ENCODE peak calls at places on chromosomes 6 and 20, in seven cellular contexts. M is GM23338, O is HCT116, W is neural progenitor cell, X is SK-N-SH, V is GM23248, K is hepatocyte. H is an unnamed sample.

GRCh38 chr6:21967282-21967681 is 329.6 kb downstream of the PRL start:
- DNase-seq in O (no peak), K (no peak), X (no peak), W (no peak), M (no peak), V (no peak), H (no peak)

GRCh38 chr6:52543729-52544324 is 33.0 kb downstream of the TRAM2 start:
- DNase-seq in V (peak; percentile 65), X (no peak), O (no peak), W (no peak), K (no peak), M (peak; percentile 32), H (no peak)

GRCh38 chr20:49792006-49792405 is 20.6 kb upstream of the SLC9A8 start:
- DNase-seq in W (no peak), M (no peak), X (no peak), K (no peak), V (peak; percentile 31), O (no peak), H (no peak)

GRCh38 chr20:10970109-10970508 is 296.3 kb upstream of the JAG1 start:
- DNase-seq in O (no peak), V (no peak), M (no peak), W (no peak), X (no peak), K (no peak), H (no peak)

GRCh38 chr20:24720957-24721356 is 228.1 kb upstream of the CST7 start:
- DNase-seq in O (no peak), K (no peak), W (no peak), M (no peak), X (no peak), V (no peak), H (no peak)

GRCh38 chr6:167119680-167120556 is 3.0 kb upstream of the CCR6 start:
- DNase-seq in X (no peak), V (no peak), K (no peak), O (no peak), W (no peak), M (no peak), H (peak; percentile 69)

GRCh38 chr6:31958741-31959739 is at the start of the genes NELFE and SKIC2:
- DNase-seq in O (peak; percentile 95), K (peak; percentile 99), W (peak; percentile 99), X (peak; percentile 99), M (peak; percentile 99), V (peak; percentile 100), H (peak; percentile 99)

GRCh38 chr20:408843-409696 is 971 bp downstream of the RBCK1 start:
- DNase-seq in X (no peak), M (no peak), V (peak; percentile 38), W (peak; percentile 16), O (no peak), K (no peak), H (peak; percentile 52)

GRCh38 chr6:100177956-100178355 is 183.9 kb upstream of the MCHR2 start:
- DNase-seq in K (no peak), M (no peak), O (no peak), X (no peak), V (peak; percentile 37), W (no peak), H (no peak)

GRCh38 chr6:56770011-56770520 is 127.4 kb upstream of the DST start:
- DNase-seq in O (no peak), M (no peak), W (no peak), V (peak; percentile 50), X (peak; percentile 9), K (no peak), H (no peak)

GRCh38 chr20:4949833-4950178 is 51.5 kb downstream of the SLC23A2 start:
- DNase-seq in K (peak; percentile 42), W (peak; percentile 51), V (peak; percentile 81), O (no peak), X (peak; percentile 46), M (peak; percentile 62), H (peak; percentile 60)

GRCh38 chr6:72969666-72970065 is 255.6 kb downstream of the KHDC1L start:
- DNase-seq in K (no peak), O (no peak), V (no peak), M (no peak), W (no peak), X (no peak), H (no peak)

GRCh38 chr20:32236048-32236533 is 28.4 kb downstream of the POFUT1 start:
- DNase-seq in W (no peak), O (no peak), X (no peak), M (no peak), K (no peak), V (no peak), H (no peak)
- TF ChIP-seq EZH2phosphoT487 in W (no peak), O (no peak), X (no peak), M (no peak), K (no peak), V (no peak), H (no peak)

DNA sequence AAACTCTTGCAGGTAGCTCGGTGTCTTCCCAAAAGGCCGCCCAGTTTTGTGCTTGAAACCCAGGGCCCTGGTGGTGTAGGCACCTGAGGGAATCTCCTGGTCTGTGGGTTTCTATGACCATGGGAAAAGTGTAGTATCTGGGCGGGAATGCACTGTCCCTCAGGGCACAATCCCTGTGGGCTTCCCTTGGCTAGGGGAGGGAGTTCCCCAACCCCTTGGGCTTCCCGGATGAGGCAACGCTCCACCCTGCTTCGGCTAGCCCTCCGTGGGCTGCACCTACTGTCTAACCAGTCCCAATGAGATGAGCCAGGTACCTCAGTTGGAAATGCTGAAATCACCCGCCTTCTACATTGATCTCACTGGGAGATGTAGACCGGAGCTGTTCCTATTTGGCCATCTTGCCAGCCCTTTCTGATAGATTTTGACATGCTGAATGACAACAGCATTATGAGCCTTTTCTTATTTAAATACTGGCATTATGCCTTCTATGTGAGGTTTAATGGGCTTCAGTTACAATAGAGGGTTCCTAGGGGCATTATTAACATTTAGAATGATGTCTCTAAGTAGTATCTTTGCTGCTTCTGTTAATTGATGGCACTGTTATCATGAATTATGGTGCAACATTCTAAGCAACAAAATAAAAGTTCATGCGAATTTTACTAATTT is 133.7 kb upstream of the FLRT3 start:
- DNase-seq in O (no peak), M (peak; percentile 27), X (no peak), K (no peak), W (peak; percentile 15), V (no peak), H (no peak)
- TF ChIP-seq EZH2phosphoT487 in O (no peak), M (no peak), X (no peak), K (no peak), W (no peak), V (no peak), H (no peak)

GRCh38 chr6:75602897-75603395 is 1.3 kb downstream of the SENP6 start:
- DNase-seq in K (no peak), V (peak; percentile 25), M (no peak), X (no peak), O (no peak), W (no peak), H (no peak)
- TF ChIP-seq EZH2phosphoT487 in K (no peak), V (no peak), M (no peak), X (no peak), O (no peak), W (no peak), H (no peak)

GRCh38 chr6:164345856-164346496 is 931.5 kb downstream of the QKI start:
- DNase-seq in K (no peak), M (peak; percentile 43), X (no peak), V (no peak), O (no peak), W (no peak), H (no peak)
- TF ChIP-seq EZH2phosphoT487 in K (no peak), M (no peak), X (no peak), V (no peak), O (no peak), W (no peak), H (no peak)

GRCh38 chr20:46689082-46689753 is at the start of gene TP53RK:
- DNase-seq in X (peak; percentile 87), M (peak; percentile 100), W (peak; percentile 100), V (peak; percentile 100), K (peak; percentile 99), O (peak; percentile 99), H (peak; percentile 98)

GRCh38 chr20:46690219-46691111 is 1.2 kb upstream of the TP53RK start:
- DNase-seq in O (no peak), X (no peak), K (no peak), V (peak; percentile 64), M (no peak), W (no peak), H (no peak)

GRCh38 chr20:46683939-46684750 is 5.1 kb downstream of the TP53RK start:
- DNase-seq in W (peak; percentile 81), M (peak; percentile 92), V (peak; percentile 85), O (no peak), X (no peak), K (peak; percentile 79), H (no peak)

GRCh38 chr20:46689754-46690085 is 476 bp upstream of the TP53RK start:
- DNase-seq in O (no peak), W (no peak), K (no peak), V (no peak), M (no peak), X (no peak), H (no peak)

DNA sequence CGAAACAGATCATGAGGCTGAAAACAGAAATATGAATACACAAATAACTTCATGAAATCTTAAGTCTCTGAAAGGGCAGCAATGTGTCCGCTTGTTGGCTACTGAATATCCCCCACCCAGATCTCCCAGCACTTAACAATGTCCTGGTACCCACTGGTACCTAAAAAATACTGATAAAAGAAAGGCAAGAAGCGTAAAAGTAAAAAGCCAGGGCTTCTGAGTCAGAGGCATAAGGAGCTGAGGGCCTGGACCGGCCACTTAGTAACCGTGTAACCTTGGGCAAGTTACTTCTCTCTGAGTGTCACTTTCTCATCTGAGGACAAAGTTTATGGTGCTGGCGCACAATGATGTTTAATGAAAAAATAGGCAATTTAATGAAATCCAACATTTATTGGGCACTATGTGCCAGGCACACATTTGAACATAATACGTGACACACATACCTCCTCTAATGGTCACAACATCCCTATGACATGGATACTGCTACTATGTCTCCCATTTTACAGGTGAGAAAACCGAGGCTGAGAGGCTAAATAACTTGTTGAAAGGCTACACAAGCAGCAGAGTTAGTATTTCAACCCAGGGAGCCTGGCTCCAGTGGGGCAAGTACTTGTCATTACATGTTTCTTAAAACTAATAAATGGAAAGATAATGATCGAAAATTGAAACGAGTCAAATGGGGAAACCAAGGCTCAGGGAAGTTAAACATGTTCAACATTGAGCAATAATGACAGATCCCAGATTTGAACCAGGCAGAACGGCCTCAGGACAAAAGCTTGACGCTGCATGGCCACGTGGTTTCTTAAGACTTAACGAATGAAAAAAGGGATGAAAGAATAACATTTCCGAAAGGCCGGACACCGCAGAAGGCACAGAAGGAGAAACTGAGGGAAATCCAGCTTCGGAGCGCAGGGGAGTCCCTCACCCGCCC is 828 bp downstream of the TP53RK start:
- DNase-seq in W (no peak), M (no peak), V (peak; percentile 76), X (no peak), O (no peak), K (peak; percentile 46), H (peak; percentile 9)
- TF ChIP-seq EZH2phosphoT487 in W (no peak), M (no peak), V (no peak), X (no peak), O (no peak), K (no peak), H (no peak)

DNA sequence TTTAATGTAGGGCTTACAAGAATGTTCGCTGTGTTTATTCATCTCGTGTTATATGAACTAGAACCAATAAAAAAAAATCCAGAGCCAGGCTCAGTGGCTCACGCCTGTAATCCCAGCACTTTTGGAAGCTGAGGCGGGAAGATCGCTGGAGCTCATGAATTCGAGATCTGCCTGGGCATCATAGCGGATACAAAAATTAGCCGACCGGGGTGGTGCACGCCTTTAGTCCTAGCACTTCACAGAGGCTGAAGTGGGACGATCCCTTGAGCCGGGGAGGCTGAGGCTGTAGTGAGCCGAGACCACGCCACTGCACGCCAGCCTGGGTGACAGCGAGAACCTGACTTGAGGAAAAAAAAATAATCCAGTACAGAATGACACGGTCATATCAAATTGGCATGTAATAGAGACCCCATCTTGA is 46.2 kb downstream of the OR2B2 start:
- DNase-seq in K (peak; percentile 16), W (peak; percentile 58), V (peak; percentile 49), X (no peak), M (peak; percentile 67), O (no peak), H (peak; percentile 92)
- TF ChIP-seq EZH2phosphoT487 in K (no peak), W (no peak), V (no peak), X (no peak), M (no peak), O (no peak), H (no peak)